ENCODE peak calls at places on chromosome 16, in eight cellular contexts. C is hippocampal formation, U is body of pancreas, V is NT2/D1, W is LNCaP clone FGC, H is GM13976, Z is NCI-H2171 treated with DMSO at 0.1 percent for 48 hours, Q is NCI-H146. A is an unnamed sample.

GRCh38 chr16:14549789-14550153 is 80.3 kb downstream of the PARN start:
- DNase-seq in C (no peak), U (peak), V (no peak), W (peak), H (no peak), Z (no peak), Q (peak), A (no peak)

GRCh38 chr16:55643161-55643970 is 12.4 kb upstream of the SLC6A2 start:
- DNase-seq in C (no peak), U (no peak), V (no peak), W (no peak), H (no peak), Z (no peak), Q (no peak), A (no peak)

GRCh38 chr16:50781043-50781442 is 39.2 kb downstream of the CYLD start:
- DNase-seq in C (no peak), U (no peak), V (peak), W (no peak), H (no peak), Z (no peak), Q (no peak), A (no peak)

GRCh38 chr16:67116388-67117311 is 6.9 kb downstream of the PHAF1 start:
- DNase-seq in C (no peak), U (no peak), V (no peak), W (no peak), H (no peak), Z (no peak), Q (no peak), A (no peak)

GRCh38 chr16:23388786-23389185 is 64.2 kb downstream of the COG7 start:
- DNase-seq in C (no peak), U (no peak), V (no peak), W (no peak), H (no peak), Z (no peak), Q (no peak), A (no peak)

GRCh38 chr16:31833047-31833446 is 40.6 kb upstream of the ZNF267 start:
- DNase-seq in C (no peak), U (no peak), V (no peak), W (no peak), H (no peak), Z (no peak), Q (no peak), A (no peak)

GRCh38 chr16:79632289-79632688 is 31.8 kb upstream of the MAF start:
- DNase-seq in C (no peak), U (no peak), V (no peak), W (no peak), H (no peak), Z (no peak), Q (no peak), A (no peak)

GRCh38 chr16:20612551-20613470 is 36.6 kb upstream of the ACSM2B start:
- DNase-seq in C (peak), U (peak), V (no peak), W (no peak), H (no peak), Z (no peak), Q (no peak), A (no peak)

GRCh38 chr16:79758615-79759346 is 158.2 kb upstream of the MAF start:
- DNase-seq in C (no peak), U (no peak), V (no peak), W (peak), H (no peak), Z (no peak), Q (no peak), A (no peak)

GRCh38 chr16:50697881-50698767 is 4.7 kb downstream of the NOD2 start:
- DNase-seq in C (peak), U (peak), V (no peak), W (no peak), H (peak), Z (no peak), Q (no peak), A (no peak)

GRCh38 chr16:5349661-5350060 is 252.1 kb upstream of the EEF2KMT start:
- DNase-seq in C (no peak), U (no peak), V (no peak), W (no peak), H (no peak), Z (no peak), Q (peak), A (no peak)

GRCh38 chr16:56424404-56424765 is 960 bp downstream of the AMFR start:
- DNase-seq in C (no peak), U (no peak), V (no peak), W (no peak), H (no peak), Z (no peak), Q (no peak), A (no peak)

A was measured in OCI-LY7.